ENCODE peak calls at places on chromosomes 7 and 10, in six cellular contexts. M is NCI-H2081 treated with DMSO at 0.1 percent for 48 hours, S is coronary artery, N is OCI-LY7, T is stomach, W is T-helper 2 cell. Z is an unnamed sample.
A peak's percentile ranks its signal among the peaks of the same experiment; 100 is the strongest.

GRCh38 chr10:71765176-71765906 is 8.0 kb downstream of the VSIR start:
- DNase-seq in N (no peak), S (no peak), M (no peak), W (no peak), T (no peak), Z (no peak)

GRCh38 chr7:130493275-130493868 is 1.5 kb downstream of the MEST start:
- DNase-seq in S (no peak), M (no peak), N (no peak), T (no peak), W (no peak), Z (no peak)

GRCh38 chr10:62651341-62651740 is 153.2 kb upstream of the ADO start:
- DNase-seq in M (no peak), T (no peak), W (no peak), N (no peak), S (no peak), Z (no peak)

GRCh38 chr7:75563171-75563570 is 71.1 kb downstream of the SPDYE5 start:
- DNase-seq in N (no peak), T (no peak), S (no peak), M (no peak), W (no peak), Z (no peak)

GRCh38 chr10:95745487-95745886 is 10.5 kb upstream of the ENTPD1 start:
- DNase-seq in N (no peak), S (no peak), T (no peak), M (no peak), W (no peak), Z (no peak)

GRCh38 chr7:131011437-131011752 is 277.4 kb upstream of the KLF14 start:
- DNase-seq in W (no peak), N (no peak), T (no peak), S (no peak), M (no peak), Z (no peak)

GRCh38 chr10:75530337-75530736 is 98.9 kb downstream of the LRMDA start:
- DNase-seq in T (no peak), S (no peak), N (no peak), W (no peak), M (no peak), Z (no peak)

GRCh38 chr7:1566687-1567081 is 3.1 kb downstream of the PSMG3 start:
- DNase-seq in S (no peak), N (no peak), M (no peak), T (peak; percentile 47), W (no peak), Z (no peak)

GRCh38 chr7:7911339-7911738 is 57.3 kb upstream of the GLCCI1 start:
- DNase-seq in M (no peak), W (no peak), N (no peak), S (no peak), T (no peak), Z (no peak)

GRCh38 chr10:73810358-73810734 is 1.1 kb downstream of the NDST2 start:
- DNase-seq in T (no peak), M (no peak), S (no peak), W (no peak), N (no peak), Z (no peak)

GRCh38 chr10:66649626-66650025 is 276.2 kb upstream of the LRRTM3 start:
- DNase-seq in T (no peak), W (no peak), S (no peak), M (no peak), N (no peak), Z (no peak)

GRCh38 chr7:130733866-130734524 is at the start of gene KLF14:
- DNase-seq in M (no peak), W (peak; percentile 18), T (no peak), N (no peak), S (no peak), Z (no peak)

GRCh38 chr7:4513450-4513849 is 168.6 kb upstream of the FOXK1 start:
- DNase-seq in M (no peak), N (no peak), S (no peak), W (no peak), T (no peak), Z (no peak)

GRCh38 chr10:32384185-32384584 is 37.2 kb upstream of the EPC1 start:
- DNase-seq in N (no peak), M (no peak), T (no peak), S (no peak), W (no peak), Z (no peak)

GRCh38 chr7:140594131-140594691 is 46.4 kb downstream of the DENND2A start:
- DNase-seq in W (no peak), T (no peak), S (no peak), M (no peak), N (no peak), Z (no peak)

GRCh38 chr7:4040031-4040928 is 641.8 kb upstream of the FOXK1 start:
- DNase-seq in S (no peak), T (no peak), M (no peak), W (no peak), N (no peak), Z (no peak)

GRCh38 chr10:24950439-24950838 is 2.0 kb downstream of the PRTFDC1 start:
- DNase-seq in S (no peak), T (no peak), N (no peak), M (no peak), W (no peak), Z (no peak)

GRCh38 chr7:39702133-39702532 is 78.8 kb downstream of the RALA start:
- DNase-seq in M (no peak), N (no peak), S (no peak), W (no peak), T (no peak), Z (no peak)

GRCh38 chr10:12634532-12634931 is 285.2 kb downstream of the CAMK1D start:
- DNase-seq in N (no peak), S (no peak), W (no peak), M (no peak), T (no peak), Z (no peak)

GRCh38 chr10:22338260-22338894 is 6.9 kb upstream of the SPAG6 start:
- DNase-seq in T (no peak), M (no peak), N (no peak), W (no peak), S (no peak), Z (no peak)

GRCh38 chr10:117217196-117217761 is 20.0 kb downstream of the KCNK18 start:
- DNase-seq in M (no peak), N (no peak), T (no peak), W (no peak), S (no peak), Z (no peak)

GRCh38 chr7:73974948-73975926 is 52.7 kb upstream of the ELN start:
- DNase-seq in T (no peak), W (no peak), N (no peak), S (no peak), M (no peak), Z (no peak)

GRCh38 chr10:81873932-81874816 is 820 bp upstream of the NRG3 start:
- DNase-seq in M (no peak), S (no peak), N (no peak), W (no peak), T (peak; percentile 60), Z (no peak)

GRCh38 chr10:106917452-106918055 is 247.0 kb downstream of the SORCS1 start:
- DNase-seq in W (no peak), S (no peak), N (no peak), T (peak; percentile 36), M (no peak), Z (no peak)

GRCh38 chr10:119254355-119254754 is 47.0 kb downstream of the GRK5 start:
- DNase-seq in S (no peak), N (no peak), T (no peak), W (no peak), M (no peak), Z (no peak)

GRCh38 chr10:9244880-9245279 is 1190.4 kb downstream of the GATA3 start:
- DNase-seq in S (no peak), W (no peak), M (no peak), N (no peak), T (no peak), Z (no peak)

GRCh38 chr7:47508389-47509380 is 73.2 kb downstream of the TNS3 start:
- DNase-seq in W (no peak), N (no peak), S (no peak), T (no peak), M (no peak), Z (no peak)